ENCODE peak calls at places on chromosomes 16 and 17, in eight cellular contexts. O is activated gamma-delta T cell treated with anti-CD3 and anti-CD28 coated beads, Interleukin-2, amount 50 U/mL, for 16 hours; N is GM03348; X is A549; W is posterior cingulate gyrus; Z is EL; P is heart left ventricle; G is HT1080. A is an unnamed sample.

GRCh38 chr17:56793506-56793905 is 40.2 kb downstream of the C17orf67 start:
- DNase-seq in W (no peak), N (no peak), G (no peak), Z (no peak), X (no peak), O (no peak), P (no peak), A (no peak)

GRCh38 chr17:7888184-7888920 is at the start of gene CHD3:
- DNase-seq in N (peak), Z (no peak), W (peak), X (no peak), P (no peak), O (no peak), G (no peak), A (peak)

GRCh38 chr17:41486809-41487530 is 2.7 kb downstream of the KRT36 start:
- DNase-seq in O (no peak), P (no peak), N (no peak), X (no peak), G (no peak), W (no peak), Z (no peak), A (no peak)

GRCh38 chr17:36938566-36939058 is 1.3 kb downstream of the LHX1 start:
- DNase-seq in W (no peak), N (no peak), P (no peak), Z (no peak), O (no peak), X (no peak), G (no peak), A (no peak)

GRCh38 chr16:24883714-24884151 is 38.0 kb downstream of the SLC5A11 start:
- DNase-seq in G (peak), P (no peak), N (no peak), O (no peak), W (no peak), X (no peak), Z (no peak), A (no peak)

GRCh38 chr17:47733047-47733413 is at the start of gene TBX21:
- DNase-seq in P (peak), X (peak), G (no peak), W (peak), N (peak), Z (peak), O (peak), A (peak)

GRCh38 chr17:58006563-58006923 is 503 bp downstream of the SRSF1 start:
- DNase-seq in Z (peak), O (peak), N (peak), W (peak), X (peak), G (peak), P (peak), A (peak)

GRCh38 chr17:83109793-83110645 is 30.6 kb downstream of the METRNL start:
- DNase-seq in O (no peak), X (peak), Z (peak), G (peak), W (no peak), N (peak), P (peak), A (no peak)

GRCh38 chr17:62966426-62967110 is 533 bp downstream of the TANC2 start:
- DNase-seq in O (peak), W (peak), Z (peak), X (peak), G (peak), N (peak), P (peak), A (peak)

GRCh38 chr17:33262724-33263123 is 30.4 kb downstream of the ASIC2 start:
- DNase-seq in N (no peak), X (no peak), P (no peak), Z (no peak), G (no peak), O (no peak), W (no peak), A (no peak)

GRCh38 chr16:55039511-55039910 is 108.8 kb downstream of the IRX5 start:
- DNase-seq in G (no peak), P (no peak), N (no peak), O (no peak), W (no peak), X (no peak), Z (no peak), A (no peak)

GRCh38 chr17:39661044-39661406 is 4.1 kb upstream of the TCAP start:
- DNase-seq in O (no peak), G (no peak), Z (no peak), W (no peak), X (no peak), N (no peak), P (no peak), A (no peak)

GRCh38 chr16:28274676-28275075 is 17.6 kb upstream of the SBK1 start:
- DNase-seq in Z (no peak), X (no peak), W (no peak), N (no peak), G (no peak), P (no peak), O (no peak), A (no peak)

GRCh38 chr17:61710546-61710945 is 119.5 kb upstream of the NACA2 start:
- DNase-seq in P (no peak), Z (no peak), W (no peak), O (no peak), N (no peak), X (no peak), G (no peak), A (no peak)

GRCh38 chr16:70158261-70158939 is 15.2 kb upstream of the CLEC18C start:
- DNase-seq in G (peak), N (peak), O (no peak), P (no peak), W (no peak), Z (no peak), X (peak), A (no peak)

GRCh38 chr16:11004351-11004750 is 60.0 kb downstream of the CLEC16A start:
- DNase-seq in X (no peak), W (no peak), G (peak), O (no peak), P (no peak), Z (peak), N (peak), A (no peak)